ENCODE peak calls at places on chromosome 3, in five cellular contexts. Q is astrocyte, X is ovary, U is BJ, Z is fibroblast of pulmonary artery. F is an unnamed sample.

GRCh38 chr3:195543642-195544536 is 764 bp upstream of the PPP1R2 start:
- DNase-seq in U (no peak), Q (no peak), X (no peak), Z (no peak), F (peak)

GRCh38 chr3:112302881-112303761 is 9.1 kb upstream of the SLC9C1 start:
- DNase-seq in X (no peak), Q (peak), U (no peak), Z (peak), F (peak)

GRCh38 chr3:13069495-13069894 is 3.7 kb downstream of the IQSEC1 start:
- DNase-seq in X (no peak), Q (no peak), Z (no peak), U (no peak), F (no peak)

GRCh38 chr3:172323894-172324590 is 124.2 kb downstream of the GHSR start:
- DNase-seq in Z (peak), X (peak), U (no peak), Q (peak), F (peak)

GRCh38 chr3:159911011-159911663 is 77.5 kb upstream of the IL12A start:
- DNase-seq in Z (no peak), X (no peak), U (no peak), Q (no peak), F (peak)

GRCh38 chr3:134065836-134066538 is 36.3 kb upstream of the SLCO2A1 start:
- DNase-seq in Q (no peak), Z (no peak), X (no peak), U (no peak), F (no peak)

GRCh38 chr3:159669753-159670152 is 318.9 kb upstream of the IL12A start:
- DNase-seq in Q (peak), U (no peak), Z (peak), X (no peak), F (peak)

GRCh38 chr3:11154953-11155325 is 646 bp downstream of the HRH1 start:
- DNase-seq in Q (no peak), U (no peak), Z (peak), X (no peak), F (peak)

GRCh38 chr3:132273043-132273442 is 44.2 kb upstream of the ACP3 start:
- DNase-seq in U (no peak), Q (no peak), Z (no peak), X (no peak), F (no peak)

GRCh38 chr3:129432036-129432435 is 3.6 kb upstream of the EFCAB12 start:
- DNase-seq in Q (no peak), U (no peak), Z (no peak), X (no peak), F (no peak)

GRCh38 chr3:69941439-69942176 is 57.9 kb upstream of the SAMMSON start:
- DNase-seq in X (no peak), Q (no peak), U (no peak), Z (no peak), F (peak)

GRCh38 chr3:52177701-52178042 is 20.3 kb upstream of the ALAS1 start:
- DNase-seq in Z (no peak), U (no peak), Q (no peak), X (no peak), F (no peak)

GRCh38 chr3:179100652-179101051 is 29.0 kb upstream of the ZMAT3 start:
- DNase-seq in U (no peak), Z (no peak), X (no peak), Q (peak), F (peak)

GRCh38 chr3:194245975-194246561 is 105.1 kb downstream of the CPN2 start:
- DNase-seq in Z (peak), X (no peak), U (no peak), Q (no peak), F (no peak)

GRCh38 chr3:69240651-69241578 is 118.5 kb upstream of the LMOD3 start:
- DNase-seq in X (no peak), Z (peak), U (no peak), Q (peak), F (peak)

GRCh38 chr3:132659000-132659369 is 624 bp downstream of the ACAD11 start:
- DNase-seq in Z (no peak), Q (no peak), X (no peak), U (no peak), F (no peak)

GRCh38 chr3:129633751-129634481 is 27.4 kb upstream of the PLXND1 start:
- DNase-seq in X (no peak), Q (no peak), U (no peak), Z (no peak), F (no peak)

GRCh38 chr3:146117406-146118285 is 43.3 kb downstream of the PLOD2 start:
- DNase-seq in X (no peak), U (peak), Z (peak), Q (peak), F (peak)

GRCh38 chr3:124760601-124761000 is 30.3 kb downstream of the UMPS start:
- DNase-seq in X (no peak), U (no peak), Q (peak), Z (peak), F (peak)

GRCh38 chr3:177490626-177491025 is 293.3 kb upstream of the TBL1XR1 start:
- DNase-seq in X (no peak), U (no peak), Q (no peak), Z (no peak), F (no peak)

GRCh38 chr3:127699098-127699945 is 26.6 kb downstream of the ABTB1 start:
- DNase-seq in Q (peak), Z (no peak), X (no peak), U (no peak), F (peak)

GRCh38 chr3:48441940-48442339 is 1.9 kb downstream of the TMA7 start:
- DNase-seq in Z (no peak), Q (no peak), X (no peak), U (no peak), F (no peak)

GRCh38 chr3:48437812-48438211 is 2.1 kb downstream of the CCDC51 start:
- DNase-seq in X (no peak), Z (no peak), Q (no peak), U (no peak), F (no peak)

GRCh38 chr3:48440590-48440958 is 517 bp downstream of the TMA7 start:
- DNase-seq in Q (no peak), X (no peak), U (no peak), Z (peak), F (peak)

GRCh38 chr3:48436855-48437254 is 3.1 kb downstream of the CCDC51 start:
- DNase-seq in U (no peak), X (no peak), Q (no peak), Z (no peak), F (no peak)

DNA sequence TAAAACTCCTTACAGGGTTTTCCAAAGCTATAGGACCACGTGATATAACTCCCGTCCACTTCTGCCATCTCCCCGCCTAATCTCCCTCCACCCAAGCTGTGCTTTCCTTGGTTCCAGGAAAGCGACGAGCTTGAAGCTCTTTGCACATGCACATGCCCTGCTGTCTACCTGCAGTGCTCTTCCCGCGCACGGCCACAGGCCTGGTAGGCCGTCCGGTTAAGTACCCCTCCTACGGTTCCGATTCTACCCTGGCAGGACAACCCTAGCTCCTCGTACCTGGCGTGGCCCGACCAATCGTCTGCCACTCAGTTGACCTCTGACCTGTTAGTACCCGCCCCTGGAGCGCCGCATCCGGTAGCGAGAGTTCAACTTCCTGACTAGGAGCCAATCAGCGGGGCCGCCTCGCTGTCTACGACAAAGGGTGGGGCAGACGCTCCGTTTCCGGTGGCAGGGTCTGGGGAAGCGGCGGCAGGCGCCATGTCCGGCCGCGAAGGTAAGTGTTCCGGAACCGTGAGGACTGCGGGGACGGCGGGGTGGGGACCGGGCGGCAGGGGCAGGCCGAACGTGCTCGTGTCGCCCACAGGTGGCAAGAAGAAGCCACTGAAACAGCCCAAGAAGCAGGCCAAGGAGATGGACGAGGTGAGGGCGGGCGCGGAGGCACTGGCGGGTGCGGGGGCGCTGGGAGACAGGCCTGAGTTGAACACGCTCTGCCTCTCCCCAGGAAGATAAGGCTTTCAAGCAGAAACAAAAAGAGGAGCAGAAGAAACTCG is at the start of the genes CCDC51 and TMA7:
- DNase-seq in X (peak), U (peak), Q (peak), Z (peak), F (peak)
- TF ChIP-seq CTCF in X (peak), U (no peak), Q (no peak), Z (no peak), F (no peak)

DNA sequence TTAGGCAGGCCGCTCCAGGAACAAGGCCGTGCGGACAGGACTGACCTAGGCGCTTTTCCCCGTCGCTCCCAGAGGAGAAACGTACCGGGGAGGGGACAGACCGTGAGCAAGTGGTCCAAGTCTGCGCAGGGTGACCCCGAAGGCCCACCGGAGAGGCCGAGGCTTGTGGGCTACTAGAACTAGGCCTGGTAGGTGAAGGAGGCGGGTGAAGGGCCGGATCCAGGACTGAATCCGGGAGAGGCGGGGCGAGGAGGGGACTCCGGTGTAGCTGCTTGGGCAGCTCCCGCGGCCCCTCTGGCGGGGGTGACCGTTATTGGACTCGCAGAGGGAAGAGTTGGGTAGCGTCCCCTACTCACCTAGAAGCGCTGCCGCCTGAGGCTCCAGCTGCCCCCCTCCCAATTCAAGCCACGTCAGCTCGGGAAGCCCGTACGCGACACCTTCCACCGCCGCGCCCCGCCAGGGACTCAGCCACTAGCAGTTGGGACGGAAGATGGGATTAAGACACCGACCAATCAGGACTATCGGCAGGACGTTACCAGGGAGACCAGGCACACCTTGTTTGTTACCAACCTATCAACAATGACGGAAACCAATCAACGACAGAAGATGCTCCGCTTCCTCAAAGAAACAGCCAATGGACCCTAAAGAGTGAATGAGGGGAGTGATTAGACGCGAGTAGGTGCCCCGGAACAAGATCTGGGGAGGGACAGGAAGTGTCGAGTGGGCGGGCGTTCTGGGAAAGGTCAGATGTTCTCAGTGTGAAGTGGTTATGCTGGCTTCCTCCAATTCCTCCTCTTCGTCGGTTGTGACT is at the start of gene GOLGB1:
- DNase-seq in Z (peak), U (peak), X (peak), Q (peak), F (peak)
- TF ChIP-seq CTCF in Z (no peak), U (no peak), X (no peak), Q (no peak), F (peak)

GRCh38 chr3:49901351-49902339 is 2.0 kb downstream of the MST1R start:
- DNase-seq in X (no peak), Q (no peak), Z (no peak), U (no peak), F (no peak)

GRCh38 chr3:49896345-49896744 is 7.3 kb downstream of the MST1R start:
- DNase-seq in X (no peak), Z (no peak), U (no peak), Q (no peak), F (no peak)

GRCh38 chr3:49902511-49903345 is 945 bp downstream of the MST1R start:
- DNase-seq in U (no peak), X (no peak), Z (no peak), Q (no peak), F (no peak)

GRCh38 chr3:49900491-49901153 is 3.1 kb downstream of the MST1R start:
- DNase-seq in X (no peak), Z (peak), U (no peak), Q (peak), F (no peak)

DNA sequence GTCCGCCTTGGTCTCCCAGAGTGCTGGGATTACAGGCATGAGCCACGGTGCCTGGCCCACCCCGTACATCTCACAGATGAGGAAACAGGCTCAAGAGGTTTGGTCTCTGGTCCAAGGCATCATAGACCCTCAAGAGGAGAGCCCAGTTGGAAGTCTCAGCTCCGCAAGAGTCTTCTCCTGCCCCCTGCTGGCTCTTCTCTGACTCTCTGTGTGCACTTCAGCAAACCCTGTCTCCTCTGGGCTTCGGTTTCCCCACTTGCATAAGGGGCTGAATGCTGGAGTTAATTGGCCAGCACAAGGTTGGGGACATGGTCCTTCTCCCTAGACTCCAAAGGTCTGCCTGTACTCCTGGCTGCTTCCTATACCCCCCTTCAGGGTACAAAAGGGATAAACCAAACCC is 3.9 kb downstream of the MST1R start:
- DNase-seq in Z (peak), U (no peak), Q (no peak), X (no peak), F (peak)
- TF ChIP-seq CTCF in Z (peak), U (peak), Q (peak), X (no peak), F (peak)

DNA sequence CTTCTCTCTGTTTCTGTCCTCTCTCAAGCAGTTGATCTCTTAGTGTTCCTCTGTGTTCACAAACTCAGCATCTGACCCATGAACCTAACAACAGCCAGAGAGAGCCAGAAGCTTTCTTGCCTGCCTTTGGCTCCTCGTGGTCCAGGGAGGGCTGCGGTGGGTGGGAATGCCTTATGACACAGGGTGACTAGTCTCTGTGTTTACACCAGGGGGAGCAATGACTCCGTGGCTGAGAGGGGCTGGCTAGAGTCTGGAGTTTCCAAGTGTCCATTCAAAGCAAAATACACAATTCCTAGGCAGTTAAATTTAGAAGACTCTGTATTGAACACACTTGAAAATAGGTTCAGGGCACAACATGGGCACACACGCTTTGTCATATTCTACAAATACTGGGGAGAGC is 370.0 kb upstream of the FRG2C start:
- DNase-seq in U (no peak), Q (peak), X (peak), Z (peak), F (peak)
- TF ChIP-seq CTCF in U (peak), Q (peak), X (peak), Z (peak), F (peak)

DNA sequence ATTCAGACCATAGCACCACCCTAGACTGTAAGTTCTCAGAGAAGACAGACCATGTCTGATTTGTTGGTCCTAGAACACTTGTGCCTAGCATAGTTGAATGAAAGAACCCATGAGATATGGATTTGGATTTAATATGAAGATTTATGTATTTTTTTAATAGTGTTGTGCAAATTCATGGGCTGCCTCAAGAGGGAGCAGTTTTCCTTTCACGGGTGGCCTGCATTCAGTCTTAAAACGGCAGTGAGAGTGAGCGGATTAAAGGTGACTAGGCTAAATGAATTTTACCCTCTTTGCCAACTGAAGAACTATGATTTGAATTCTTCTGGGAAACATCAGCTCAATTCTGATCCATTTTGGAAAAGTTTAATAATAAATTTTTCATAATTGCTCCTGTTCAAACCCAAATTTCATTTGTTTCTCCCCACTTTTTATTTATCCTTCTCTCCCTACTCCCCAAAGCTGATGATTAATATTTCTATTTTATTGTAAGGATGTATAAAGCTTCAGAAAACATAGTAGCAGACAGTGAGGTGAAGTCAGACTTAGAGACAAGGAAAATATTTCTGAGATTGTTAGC is 67.3 kb downstream of the MORC1 start:
- DNase-seq in U (no peak), Z (peak), Q (peak), X (no peak), F (peak)
- TF ChIP-seq CTCF in U (peak), Z (peak), Q (peak), X (no peak), F (peak)

F was measured in choroid plexus epithelial cell.